ENCODE peak calls at places on chromosomes 3 and 15, in seven cellular contexts. N is NCI-H2171; S is T-helper 1 cell; U is stimulated activated CD4-positive, alpha-beta T cell treated with anti-CD3 and anti-CD28 coated beads, Interleukin-2, amount 100 ng/mL, for 24 hours; V is activated T-cell treated with anti-CD3 and anti-CD28 coated beads, Interleukin-2, amount 50 U/mL, for 72 hours; K is MCF 10A; M is germinal center. O is an unnamed sample.
A peak's percentile ranks its signal among the peaks of the same experiment; 100 is the strongest.

GRCh38 chr3:179146911-179147570 is 1.1 kb upstream of the PIK3CA start:
- DNase-seq in N (peak; percentile 51), S (peak; percentile 26), U (no peak), V (no peak), K (peak; percentile 73), M (peak; percentile 69), O (peak; percentile 37)

GRCh38 chr15:56383011-56383410 is 17.8 kb downstream of the TEX9 start:
- DNase-seq in N (no peak), S (no peak), U (no peak), V (no peak), K (no peak), M (no peak), O (no peak)

GRCh38 chr15:99340347-99340746 is 89.1 kb downstream of the LRRC28 start:
- DNase-seq in N (no peak), S (no peak), U (no peak), V (no peak), K (no peak), M (no peak), O (no peak)

GRCh38 chr3:50194903-50195500 is 3.6 kb downstream of the GNAT1 start:
- DNase-seq in N (no peak), S (no peak), U (peak; percentile 33), V (peak; percentile 46), K (peak; percentile 27), M (peak; percentile 78), O (no peak)

GRCh38 chr3:25870452-25870851 is 80.6 kb downstream of the OXSM start:
- DNase-seq in N (no peak), S (no peak), U (no peak), V (no peak), K (peak; percentile 43), M (no peak), O (no peak)

GRCh38 chr3:50502225-50502583 is 1.2 kb downstream of the CACNA2D2 start:
- DNase-seq in N (no peak), S (no peak), U (no peak), V (no peak), K (no peak), M (no peak), O (no peak)

GRCh38 chr3:100041328-100041749 is 73.0 kb downstream of the FILIP1L start:
- DNase-seq in N (no peak), S (no peak), U (no peak), V (no peak), K (peak; percentile 72), M (no peak), O (no peak)

GRCh38 chr3:105387122-105387751 is 20.5 kb downstream of the ALCAM start:
- DNase-seq in N (no peak), S (no peak), U (no peak), V (no peak), K (peak; percentile 53), M (no peak), O (no peak)

GRCh38 chr15:79883579-79884203 is 13.1 kb downstream of the MTHFS start:
- DNase-seq in N (no peak), S (no peak), U (no peak), V (no peak), K (no peak), M (no peak), O (no peak)

GRCh38 chr15:47477253-47477652 is 240.1 kb upstream of the SEMA6D start:
- DNase-seq in N (no peak), S (no peak), U (no peak), V (no peak), K (peak; percentile 6), M (no peak), O (no peak)

GRCh38 chr3:57164217-57164605 is 942 bp downstream of the IL17RD start:
- DNase-seq in N (no peak), S (no peak), U (peak; percentile 32), V (peak; percentile 33), K (peak; percentile 7), M (no peak), O (no peak)

GRCh38 chr3:172087827-172088580 is 48.6 kb downstream of the FNDC3B start:
- DNase-seq in N (no peak), S (no peak), U (no peak), V (no peak), K (no peak), M (no peak), O (no peak)

GRCh38 chr3:129378949-129379348 is 49.5 kb downstream of the EFCAB12 start:
- DNase-seq in N (no peak), S (no peak), U (no peak), V (no peak), K (no peak), M (no peak), O (no peak)

GRCh38 chr3:69999191-70000027 is at the start of gene SAMMSON:
- DNase-seq in N (no peak), S (no peak), U (no peak), V (no peak), K (no peak), M (no peak), O (no peak)

GRCh38 chr3:8884630-8885290 is 78.5 kb downstream of the RAD18 start:
- DNase-seq in N (no peak), S (no peak), U (no peak), V (no peak), K (no peak), M (no peak), O (no peak)

GRCh38 chr3:94544131-94544530 is 481.3 kb downstream of the NSUN3 start:
- DNase-seq in N (no peak), S (no peak), U (no peak), V (no peak), K (no peak), M (no peak), O (no peak)

GRCh38 chr3:151697496-151697895 is 36.2 kb upstream of the AADACL2 start:
- DNase-seq in N (no peak), S (no peak), U (no peak), V (no peak), K (no peak), M (no peak), O (no peak)

GRCh38 chr3:156378871-156379270 is 176.0 kb downstream of the SSR3 start:
- DNase-seq in N (no peak), S (no peak), U (no peak), V (no peak), K (no peak), M (no peak), O (no peak)

GRCh38 chr3:9217784-9218513 is 31.5 kb downstream of the SRGAP3 start:
- DNase-seq in N (no peak), S (no peak), U (no peak), V (no peak), K (no peak), M (no peak), O (no peak)

GRCh38 chr15:81258455-81258854 is 61.8 kb downstream of the IL16 start:
- DNase-seq in N (no peak), S (no peak), U (no peak), V (no peak), K (no peak), M (no peak), O (no peak)